ENCODE peak calls at places on chromosomes 12 and 14, in six cellular contexts. G is upper lobe of left lung; I is progenitor cell of endocrine pancreas; E is A549; M is CD4-positive, alpha-beta T cell; K is mammary epithelial cell. F is an unnamed sample.
A peak's percentile ranks its signal among the peaks of the same experiment; 100 is the strongest.

GRCh38 chr12:52213541-52214420 is 19.3 kb upstream of the KRT7 start:
- DNase-seq in G (peak; percentile 87), I (peak; percentile 79), E (peak; percentile 91), M (peak; percentile 42), K (peak; percentile 79), F (peak; percentile 51)

GRCh38 chr12:130948136-130948535 is 5.6 kb upstream of the ADGRD1 start:
- DNase-seq in G (no peak), I (no peak), E (no peak), M (no peak), K (no peak), F (no peak)

GRCh38 chr14:26917086-26917485 is 319.3 kb upstream of the NOVA1 start:
- DNase-seq in G (no peak), I (no peak), E (peak; percentile 6), M (no peak), K (no peak), F (no peak)

GRCh38 chr14:51776102-51776894 is 84.1 kb upstream of the GNG2 start:
- DNase-seq in G (no peak), I (peak; percentile 36), E (peak; percentile 78), M (peak; percentile 11), K (peak; percentile 55), F (peak; percentile 44)

GRCh38 chr12:81811066-81811777 is 52.1 kb upstream of the PPFIA2 start:
- DNase-seq in G (no peak), I (no peak), E (no peak), M (no peak), K (no peak), F (no peak)

GRCh38 chr12:13173012-13173441 is 23.5 kb upstream of the EMP1 start:
- DNase-seq in G (no peak), I (no peak), E (no peak), M (no peak), K (no peak), F (no peak)

GRCh38 chr12:3964404-3964803 is 91.2 kb upstream of the PARP11 start:
- DNase-seq in G (no peak), I (no peak), E (peak; percentile 23), M (no peak), K (no peak), F (no peak)

GRCh38 chr14:92040431-92041040 is 677 bp upstream of the TRIP11 start:
- DNase-seq in G (no peak), I (no peak), E (peak; percentile 44), M (no peak), K (peak; percentile 54), F (no peak)

GRCh38 chr14:67514650-67515385 is 18.3 kb upstream of the PLEKHH1 start:
- DNase-seq in G (peak; percentile 91), I (no peak), E (no peak), M (peak; percentile 28), K (no peak), F (peak; percentile 49)

GRCh38 chr12:91072931-91073330 is 15.1 kb upstream of the KERA start:
- DNase-seq in G (no peak), I (no peak), E (no peak), M (no peak), K (no peak), F (no peak)

GRCh38 chr12:6312529-6313325 is 2.2 kb downstream of the PLEKHG6 start:
- DNase-seq in G (peak; percentile 61), I (no peak), E (no peak), M (no peak), K (peak; percentile 96), F (no peak)

GRCh38 chr14:95522556-95522955 is 6.1 kb upstream of the SYNE3 start:
- DNase-seq in G (no peak), I (no peak), E (no peak), M (no peak), K (no peak), F (no peak)

GRCh38 chr14:105377555-105378182 is 20.7 kb upstream of the TEX22 start:
- DNase-seq in G (peak; percentile 64), I (no peak), E (no peak), M (no peak), K (no peak), F (no peak)

GRCh38 chr12:117481470-117481869 is 120.0 kb upstream of the NOS1 start:
- DNase-seq in G (no peak), I (no peak), E (no peak), M (no peak), K (no peak), F (no peak)

GRCh38 chr12:45886685-45887084 is 103.7 kb downstream of the SCAF11 start:
- DNase-seq in G (no peak), I (no peak), E (no peak), M (no peak), K (no peak), F (no peak)

GRCh38 chr12:13707829-13708228 is 273.6 kb downstream of the GRIN2B start:
- DNase-seq in G (no peak), I (no peak), E (peak; percentile 10), M (no peak), K (no peak), F (no peak)

GRCh38 chr12:90945070-90945649 is 9.8 kb downstream of the CCER1 start:
- DNase-seq in G (no peak), I (no peak), E (peak; percentile 56), M (no peak), K (peak; percentile 17), F (no peak)

GRCh38 chr14:106879241-106879640 is 1352.9 kb downstream of the TMEM121 start:
- DNase-seq in G (peak; percentile 22), I (no peak), E (peak; percentile 79), M (no peak), K (peak; percentile 48), F (no peak)

GRCh38 chr12:104930388-104931326 is 27.4 kb downstream of the SLC41A2 start:
- DNase-seq in G (no peak), I (no peak), E (no peak), M (no peak), K (peak; percentile 77), F (no peak)

GRCh38 chr14:100748944-100749343 is 22.3 kb downstream of the DLK1 start:
- DNase-seq in G (no peak), I (no peak), E (no peak), M (no peak), K (no peak), F (peak; percentile 32)

GRCh38 chr14:20866194-20866593 is 25.0 kb upstream of the RNASE3 start:
- DNase-seq in G (no peak), I (no peak), E (no peak), M (no peak), K (no peak), F (no peak)

DNA sequence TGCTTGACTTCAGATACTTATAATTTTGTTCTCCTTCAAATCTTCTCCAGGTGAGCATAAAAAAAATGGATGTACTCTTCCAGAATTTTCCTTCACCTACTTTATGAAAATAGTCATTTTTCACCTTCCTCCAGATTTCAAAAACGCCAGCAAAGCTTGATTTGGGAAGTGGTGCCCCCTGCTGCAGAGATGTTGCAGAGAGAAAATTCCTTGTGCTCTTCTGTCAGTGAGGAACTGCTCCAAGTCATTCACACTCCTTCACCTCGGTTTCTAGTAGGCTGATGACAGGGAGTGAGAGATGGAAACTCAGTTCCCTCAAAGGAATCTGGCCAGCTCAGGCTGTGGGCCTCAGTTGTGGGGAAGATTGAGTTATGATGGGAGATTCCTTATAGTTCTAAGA is 24.2 kb upstream of the RNASE3 start:
- DNase-seq in G (no peak), I (no peak), E (peak; percentile 27), M (no peak), K (peak; percentile 17), F (no peak)
- TF ChIP-seq CTCF in G (peak; percentile 12), I (peak; percentile 63), E (peak; percentile 46), M (peak; percentile 26), K (peak; percentile 34), F (no peak)

GRCh38 chr14:31781578-31781977 is 220.4 kb downstream of the NUBPL start:
- DNase-seq in G (no peak), I (no peak), E (peak; percentile 26), M (no peak), K (peak; percentile 5), F (no peak)

GRCh38 chr14:31785574-31785973 is 224.4 kb downstream of the NUBPL start:
- DNase-seq in G (no peak), I (no peak), E (no peak), M (no peak), K (no peak), F (no peak)

GRCh38 chr14:31788340-31788739 is 227.1 kb downstream of the NUBPL start:
- DNase-seq in G (no peak), I (no peak), E (peak; percentile 1), M (no peak), K (no peak), F (no peak)

GRCh38 chr14:31792726-31793125 is 231.5 kb downstream of the NUBPL start:
- DNase-seq in G (no peak), I (no peak), E (no peak), M (no peak), K (peak; percentile 39), F (no peak)

GRCh38 chr14:31787377-31787776 is 226.2 kb downstream of the NUBPL start:
- DNase-seq in G (no peak), I (no peak), E (peak; percentile 50), M (no peak), K (peak; percentile 28), F (no peak)
- TF ChIP-seq CTCF in G (no peak), I (no peak), E (peak; percentile 13), M (no peak), K (peak; percentile 24), F (no peak)

GRCh38 chr14:90815817-90816662 is at the start of gene TTC7B:
- DNase-seq in G (peak; percentile 93), I (peak; percentile 52), E (no peak), M (peak; percentile 18), K (peak; percentile 5), F (peak; percentile 57)
- TF ChIP-seq CTCF in G (no peak), I (no peak), E (peak; percentile 49), M (no peak), K (no peak), F (no peak)

GRCh38 chr14:89618821-89619551 is 202.0 kb upstream of the FOXN3 start:
- DNase-seq in G (peak; percentile 95), I (peak; percentile 52), E (peak; percentile 14), M (peak; percentile 55), K (peak; percentile 41), F (peak; percentile 46)
- TF ChIP-seq CTCF in G (peak; percentile 39), I (no peak), E (no peak), M (no peak), K (no peak), F (no peak)